ENCODE peak calls at places on chromosome 11, in six cellular contexts. One of them, this sample, is unnamed. For H3K4me1 and H3K36me3, the result is how much of the 10 kb centered on the place peaks cover.

GRCh38 chr11:16606784-16607674 is 131.4 kb upstream of the C11orf58 start:
- DNase-seq in mesenchymal stem cell: peak
- DNase-seq in body of pancreas: peak
- DNase-seq in pancreas: peak
- DNase-seq in cardiac muscle cell: peak
- DNase-seq in ovary: peak
- DNase-seq in this sample: no peak

GRCh38 chr11:104645276-104646018 is 252.8 kb downstream of the CASP12 start:
- DNase-seq in pancreas: no peak
- DNase-seq in mesenchymal stem cell: no peak
- DNase-seq in ovary: no peak
- DNase-seq in cardiac muscle cell: no peak
- DNase-seq in body of pancreas: no peak
- DNase-seq in this sample: no peak

GRCh38 chr11:95505927-95506426 is 275.0 kb upstream of the SESN3 start:
- DNase-seq in pancreas: no peak
- DNase-seq in cardiac muscle cell: no peak
- DNase-seq in mesenchymal stem cell: peak
- DNase-seq in body of pancreas: no peak
- DNase-seq in ovary: no peak
- DNase-seq in this sample: no peak

GRCh38 chr11:72100462-72100861 is 2.6 kb downstream of the LAMTOR1 start:
- DNase-seq in ovary: no peak
- DNase-seq in mesenchymal stem cell: no peak
- DNase-seq in pancreas: no peak
- DNase-seq in cardiac muscle cell: no peak
- DNase-seq in body of pancreas: no peak
- DNase-seq in this sample: no peak

GRCh38 chr11:86632499-86633269 is 39.7 kb downstream of the ME3 start:
- DNase-seq in cardiac muscle cell: peak
- DNase-seq in pancreas: no peak
- DNase-seq in ovary: peak
- DNase-seq in body of pancreas: no peak
- DNase-seq in mesenchymal stem cell: peak
- DNase-seq in this sample: no peak

GRCh38 chr11:1126491-1126926 is 31.2 kb upstream of the MUC5AC start:
- DNase-seq in body of pancreas: no peak
- DNase-seq in cardiac muscle cell: no peak
- DNase-seq in pancreas: no peak
- DNase-seq in mesenchymal stem cell: no peak
- DNase-seq in ovary: no peak
- DNase-seq in this sample: no peak

GRCh38 chr11:10623797-10624761 is 55.6 kb upstream of the LYVE1 start:
- DNase-seq in mesenchymal stem cell: peak
- DNase-seq in ovary: peak
- DNase-seq in body of pancreas: peak
- DNase-seq in cardiac muscle cell: peak
- DNase-seq in pancreas: no peak
- DNase-seq in this sample: peak

GRCh38 chr11:27307232-27307631 is 55.8 kb downstream of the CCDC34 start:
- DNase-seq in pancreas: no peak
- DNase-seq in cardiac muscle cell: no peak
- DNase-seq in body of pancreas: no peak
- DNase-seq in mesenchymal stem cell: no peak
- DNase-seq in ovary: no peak
- DNase-seq in this sample: no peak

GRCh38 chr11:120590472-120590871 is 78.9 kb downstream of the GRIK4 start:
- DNase-seq in body of pancreas: no peak
- DNase-seq in mesenchymal stem cell: peak
- DNase-seq in cardiac muscle cell: no peak
- DNase-seq in ovary: no peak
- DNase-seq in pancreas: no peak
- DNase-seq in this sample: no peak

GRCh38 chr11:57936050-57936418 is 87.6 kb upstream of the OR9Q1 start:
- DNase-seq in ovary: no peak
- DNase-seq in body of pancreas: no peak
- DNase-seq in pancreas: no peak
- DNase-seq in cardiac muscle cell: no peak
- DNase-seq in mesenchymal stem cell: no peak
- DNase-seq in this sample: no peak

GRCh38 chr11:128684582-128685382 is 9.1 kb upstream of the FLI1 start:
- DNase-seq in ovary: no peak
- DNase-seq in pancreas: no peak
- DNase-seq in body of pancreas: no peak
- DNase-seq in mesenchymal stem cell: no peak
- DNase-seq in cardiac muscle cell: no peak
- DNase-seq in this sample: no peak

GRCh38 chr11:19868871-19869270 is 156.2 kb downstream of the NAV2 start:
- DNase-seq in body of pancreas: no peak
- DNase-seq in cardiac muscle cell: no peak
- DNase-seq in mesenchymal stem cell: no peak
- DNase-seq in pancreas: no peak
- DNase-seq in ovary: no peak
- DNase-seq in this sample: no peak

GRCh38 chr11:100220801-100221200 is 466.3 kb upstream of the ARHGAP42 start:
- DNase-seq in mesenchymal stem cell: no peak
- DNase-seq in ovary: no peak
- DNase-seq in cardiac muscle cell: peak
- DNase-seq in pancreas: no peak
- DNase-seq in body of pancreas: no peak
- DNase-seq in this sample: no peak

GRCh38 chr11:46242462-46242960 is 35.0 kb upstream of the CREB3L1 start:
- DNase-seq in ovary: no peak
- DNase-seq in mesenchymal stem cell: no peak
- DNase-seq in pancreas: no peak
- DNase-seq in cardiac muscle cell: no peak
- DNase-seq in body of pancreas: no peak
- DNase-seq in this sample: no peak

GRCh38 chr11:64531906-64532312 is 59.1 kb upstream of the SLC22A12 start:
- DNase-seq in pancreas: no peak
- DNase-seq in body of pancreas: no peak
- DNase-seq in mesenchymal stem cell: no peak
- DNase-seq in cardiac muscle cell: peak
- DNase-seq in ovary: no peak
- DNase-seq in this sample: no peak

GRCh38 chr11:114566273-114566672 is 6.6 kb upstream of the NXPE1 start:
- DNase-seq in mesenchymal stem cell: no peak
- DNase-seq in body of pancreas: no peak
- DNase-seq in ovary: no peak
- DNase-seq in cardiac muscle cell: no peak
- DNase-seq in pancreas: no peak
- DNase-seq in this sample: no peak

GRCh38 chr11:70842256-70842655 is 410.1 kb downstream of the SHANK2 start:
- DNase-seq in mesenchymal stem cell: no peak
- DNase-seq in cardiac muscle cell: no peak
- DNase-seq in body of pancreas: no peak
- DNase-seq in ovary: no peak
- DNase-seq in pancreas: no peak
- DNase-seq in this sample: no peak

GRCh38 chr11:15471028-15471708 is 356.4 kb downstream of the INSC start:
- DNase-seq in pancreas: no peak
- DNase-seq in cardiac muscle cell: no peak
- DNase-seq in ovary: no peak
- DNase-seq in body of pancreas: no peak
- DNase-seq in mesenchymal stem cell: no peak
- DNase-seq in this sample: peak

GRCh38 chr11:1936781-1937615 is 10.1 kb upstream of the MRPL23 start:
- DNase-seq in body of pancreas: no peak
- DNase-seq in cardiac muscle cell: no peak
- DNase-seq in pancreas: peak
- DNase-seq in mesenchymal stem cell: no peak
- DNase-seq in ovary: no peak
- DNase-seq in this sample: peak

GRCh38 chr11:77967753-77968152 is 26.7 kb downstream of the INTS4 start:
- DNase-seq in cardiac muscle cell: no peak
- DNase-seq in body of pancreas: no peak
- DNase-seq in pancreas: no peak
- DNase-seq in mesenchymal stem cell: no peak
- DNase-seq in ovary: no peak
- DNase-seq in this sample: no peak

GRCh38 chr11:8971917-8972316 is 7.7 kb upstream of the TMEM9B start:
- DNase-seq in mesenchymal stem cell: no peak
- DNase-seq in ovary: no peak
- DNase-seq in body of pancreas: no peak
- DNase-seq in cardiac muscle cell: no peak
- DNase-seq in pancreas: no peak
- DNase-seq in this sample: no peak

GRCh38 chr11:46649180-46649738 is 31.9 kb downstream of the ATG13 start:
- DNase-seq in ovary: peak
- DNase-seq in cardiac muscle cell: no peak
- DNase-seq in body of pancreas: peak
- DNase-seq in pancreas: no peak
- DNase-seq in mesenchymal stem cell: peak
- DNase-seq in this sample: no peak

GRCh38 chr11:110196241-110196754 is 100.1 kb downstream of the RDX start:
- DNase-seq in cardiac muscle cell: no peak
- DNase-seq in ovary: no peak
- DNase-seq in pancreas: no peak
- DNase-seq in mesenchymal stem cell: peak
- DNase-seq in body of pancreas: no peak
- DNase-seq in this sample: no peak

GRCh38 chr11:62025429-62026105 is 58.1 kb upstream of the FTH1 start:
- DNase-seq in body of pancreas: peak
- DNase-seq in cardiac muscle cell: no peak
- DNase-seq in mesenchymal stem cell: peak
- DNase-seq in pancreas: peak
- DNase-seq in ovary: peak
- DNase-seq in this sample: no peak

GRCh38 chr11:62514151-62514550 is 32.5 kb downstream of the AHNAK start:
- DNase-seq in mesenchymal stem cell: no peak
- DNase-seq in body of pancreas: no peak
- DNase-seq in ovary: no peak
- DNase-seq in pancreas: no peak
- DNase-seq in cardiac muscle cell: no peak
- DNase-seq in this sample: no peak

GRCh38 chr11:1928891-1929541 is 9.5 kb downstream of the TNNT3 start:
- DNase-seq in mesenchymal stem cell: no peak
- DNase-seq in ovary: no peak
- DNase-seq in pancreas: peak
- DNase-seq in cardiac muscle cell: no peak
- DNase-seq in body of pancreas: no peak
- DNase-seq in this sample: no peak

GRCh38 chr11:103433380-103433779 is 324.2 kb downstream of the DYNC2H1 start:
- DNase-seq in ovary: no peak
- DNase-seq in pancreas: no peak
- DNase-seq in body of pancreas: no peak
- DNase-seq in cardiac muscle cell: no peak
- DNase-seq in mesenchymal stem cell: peak
- DNase-seq in this sample: no peak

GRCh38 chr11:56910785-56911184 is 77.9 kb upstream of the OR5AK2 start:
- DNase-seq in cardiac muscle cell: no peak
- DNase-seq in pancreas: no peak
- DNase-seq in mesenchymal stem cell: no peak
- DNase-seq in body of pancreas: no peak
- DNase-seq in ovary: no peak
- DNase-seq in this sample: no peak

GRCh38 chr11:5011254-5011653 is 16.6 kb downstream of the OR51L1 start:
- DNase-seq in cardiac muscle cell: no peak
- DNase-seq in pancreas: no peak
- DNase-seq in ovary: no peak
- DNase-seq in body of pancreas: no peak
- DNase-seq in mesenchymal stem cell: no peak
- DNase-seq in this sample: no peak

GRCh38 chr11:69286358-69287327 is 7.3 kb upstream of the MYEOV start:
- DNase-seq in pancreas: no peak
- DNase-seq in mesenchymal stem cell: no peak
- DNase-seq in cardiac muscle cell: peak
- DNase-seq in body of pancreas: peak
- DNase-seq in ovary: no peak
- DNase-seq in this sample: no peak
- H3K4me1 ChIP-seq in pancreas: under half
- H3K4me1 ChIP-seq in mesenchymal stem cell: under half
- H3K4me1 ChIP-seq in cardiac muscle cell: under half
- H3K4me1 ChIP-seq in body of pancreas: under half
- H3K4me1 ChIP-seq in ovary: under half
- H3K4me1 ChIP-seq in this sample: under half

GRCh38 chr11:60973699-60974098 is 2.2 kb downstream of the CD6 start:
- DNase-seq in mesenchymal stem cell: no peak
- DNase-seq in pancreas: no peak
- DNase-seq in body of pancreas: no peak
- DNase-seq in cardiac muscle cell: no peak
- DNase-seq in ovary: no peak
- DNase-seq in this sample: no peak

GRCh38 chr11:60970890-60971289 is 590 bp upstream of the CD6 start:
- DNase-seq in pancreas: no peak
- DNase-seq in body of pancreas: no peak
- DNase-seq in ovary: no peak
- DNase-seq in mesenchymal stem cell: no peak
- DNase-seq in cardiac muscle cell: no peak
- DNase-seq in this sample: no peak

GRCh38 chr11:60971520-60971919 is at the start of gene CD6:
- DNase-seq in mesenchymal stem cell: no peak
- DNase-seq in ovary: no peak
- DNase-seq in body of pancreas: no peak
- DNase-seq in pancreas: no peak
- DNase-seq in cardiac muscle cell: no peak
- DNase-seq in this sample: no peak

GRCh38 chr11:60970369-60970774 is 1.1 kb upstream of the CD6 start:
- DNase-seq in body of pancreas: peak
- DNase-seq in cardiac muscle cell: peak
- DNase-seq in pancreas: peak
- DNase-seq in mesenchymal stem cell: peak
- DNase-seq in ovary: peak
- DNase-seq in this sample: peak

GRCh38 chr11:60972182-60973030 is 926 bp downstream of the CD6 start:
- DNase-seq in body of pancreas: no peak
- DNase-seq in pancreas: no peak
- DNase-seq in ovary: no peak
- DNase-seq in mesenchymal stem cell: no peak
- DNase-seq in cardiac muscle cell: no peak
- DNase-seq in this sample: no peak
- H3K4me3 ChIP-seq in body of pancreas: no peak
- H3K4me3 ChIP-seq in pancreas: no peak
- H3K4me3 ChIP-seq in ovary: no peak
- H3K4me3 ChIP-seq in mesenchymal stem cell: no peak
- H3K4me3 ChIP-seq in cardiac muscle cell: no peak
- H3K4me3 ChIP-seq in this sample: no peak

GRCh38 chr11:118602331-118602730 is 5.1 kb upstream of the PHLDB1 start:
- DNase-seq in pancreas: no peak
- DNase-seq in body of pancreas: no peak
- DNase-seq in ovary: no peak
- DNase-seq in cardiac muscle cell: no peak
- DNase-seq in mesenchymal stem cell: no peak
- DNase-seq in this sample: no peak
- H3K36me3 ChIP-seq in pancreas: under half
- H3K36me3 ChIP-seq in body of pancreas: under half
- H3K36me3 ChIP-seq in ovary: under half
- H3K36me3 ChIP-seq in cardiac muscle cell: under half
- H3K36me3 ChIP-seq in mesenchymal stem cell: under half
- H3K36me3 ChIP-seq in this sample: under half

DNA sequence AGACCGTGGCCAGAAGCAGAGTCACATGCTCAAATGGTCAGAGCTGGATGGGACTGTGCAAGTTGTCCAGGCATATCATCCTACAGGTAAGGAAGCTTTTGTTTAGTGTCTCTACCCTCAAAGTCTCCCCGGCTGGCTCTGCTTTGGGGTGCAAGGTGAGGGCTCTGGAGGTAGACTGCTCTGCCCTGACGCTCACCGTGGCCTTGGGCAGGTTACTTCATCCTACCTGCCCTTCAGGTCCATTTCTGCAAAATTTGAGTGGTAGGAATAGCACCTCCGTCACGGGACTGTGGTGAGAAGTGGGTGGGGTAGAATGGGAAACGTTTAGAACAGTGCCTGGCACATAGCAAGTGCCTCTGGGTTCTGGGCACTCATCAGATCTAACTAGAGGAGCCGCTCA is 42.2 kb downstream of the NAT10 start:
- DNase-seq in cardiac muscle cell: no peak
- DNase-seq in body of pancreas: no peak
- DNase-seq in pancreas: no peak
- DNase-seq in ovary: no peak
- DNase-seq in mesenchymal stem cell: no peak
- DNase-seq in this sample: no peak
- H3K4me1 ChIP-seq in cardiac muscle cell: under half
- H3K4me1 ChIP-seq in body of pancreas: under half
- H3K4me1 ChIP-seq in pancreas: under half
- H3K4me1 ChIP-seq in ovary: under half
- H3K4me1 ChIP-seq in mesenchymal stem cell: under half
- H3K4me1 ChIP-seq in this sample: under half